ENCODE peak calls at places on chromosomes 7 and 10, in five cellular contexts. Q is HCT116, E is SJCRH30, S is endothelial cell of umbilical vein, N is iPS DF 6.9. L is an unnamed sample. For H3K4me1, the result is how much of the 10 kb centered on the place peaks cover.

GRCh38 chr10:103888113-103888841 is 29.7 kb downstream of the STN1 start:
- DNase-seq in N (no peak), E (peak), S (peak), Q (peak), L (peak)

GRCh38 chr10:19847321-19847720 is 31.1 kb downstream of the PLXDC2 start:
- DNase-seq in E (no peak), S (no peak), Q (no peak), N (no peak), L (peak)

GRCh38 chr7:123647106-123647730 is 8.4 kb upstream of the LMOD2 start:
- DNase-seq in N (no peak), Q (no peak), E (no peak), S (no peak), L (no peak)

GRCh38 chr10:1698185-1698584 is 39.1 kb downstream of the ADARB2 start:
- DNase-seq in N (no peak), E (no peak), Q (no peak), S (no peak), L (no peak)

GRCh38 chr10:132307823-132308587 is at the start of gene STK32C:
- DNase-seq in S (peak), Q (peak), N (no peak), E (no peak), L (peak)

GRCh38 chr10:132294196-132294520 is 13.6 kb downstream of the STK32C start:
- DNase-seq in S (no peak), E (no peak), Q (no peak), N (no peak), L (no peak)

GRCh38 chr7:118153551-118154177 is 30.3 kb upstream of the LSM8 start:
- DNase-seq in Q (peak), N (no peak), S (peak), E (peak), L (peak)

GRCh38 chr10:111077715-111078504 is 1.1 kb downstream of the ADRA2A start:
- DNase-seq in N (no peak), E (no peak), S (peak), Q (no peak), L (no peak)

GRCh38 chr10:6416892-6417512 is 163.1 kb downstream of the PRKCQ start:
- DNase-seq in N (peak), S (peak), E (no peak), Q (peak), L (peak)

GRCh38 chr10:6665847-6666246 is 85.8 kb upstream of the PRKCQ start:
- DNase-seq in S (no peak), N (no peak), E (no peak), Q (no peak), L (no peak)

GRCh38 chr7:142321391-142321790 is 63.5 kb upstream of the PRSS58 start:
- DNase-seq in S (no peak), Q (no peak), E (no peak), N (no peak), L (no peak)

GRCh38 chr7:34747842-34748241 is 89.8 kb downstream of the NPSR1 start:
- DNase-seq in Q (no peak), E (no peak), N (no peak), S (no peak), L (no peak)

GRCh38 chr10:15163261-15163864 is 5.1 kb downstream of the NMT2 start:
- DNase-seq in E (no peak), S (no peak), Q (no peak), N (no peak), L (no peak)

GRCh38 chr10:44878704-44879530 is 32.2 kb upstream of the TMEM72 start:
- DNase-seq in N (peak), S (peak), E (peak), Q (no peak), L (peak)

GRCh38 chr10:17527530-17528146 is 73.2 kb upstream of the ST8SIA6 start:
- DNase-seq in N (no peak), S (peak), Q (no peak), E (no peak), L (peak)

GRCh38 chr7:137948845-137949330 is 53.0 kb downstream of the CREB3L2 start:
- DNase-seq in E (no peak), S (no peak), Q (no peak), N (no peak), L (no peak)

GRCh38 chr7:98998821-98999725 is 120.7 kb downstream of the TRRAP start:
- DNase-seq in N (no peak), E (no peak), Q (no peak), S (no peak), L (no peak)

GRCh38 chr7:27923308-27923980 is 183.5 kb downstream of the TAX1BP1 start:
- DNase-seq in S (no peak), Q (no peak), E (peak), N (no peak), L (no peak)

GRCh38 chr10:73871915-73872710 is 2.2 kb downstream of the CAMK2G start:
- DNase-seq in Q (no peak), N (no peak), S (no peak), E (no peak), L (no peak)

GRCh38 chr10:82847242-82847641 is 972.2 kb downstream of the NRG3 start:
- DNase-seq in Q (no peak), N (no peak), S (no peak), E (no peak), L (no peak)

GRCh38 chr7:129848436-129848835 is 104.3 kb downstream of the UBE2H start:
- DNase-seq in Q (no peak), S (no peak), N (no peak), E (no peak), L (no peak)

GRCh38 chr10:3036605-3037004 is 30.7 kb upstream of the PFKP start:
- DNase-seq in E (no peak), N (no peak), Q (no peak), S (no peak), L (no peak)
- H3K4me1 ChIP-seq in E (under half), N (under half), Q (under half), S (under half), L (under half)

GRCh38 chr7:16420649-16421332 is 547 bp downstream of the CRPPA start:
- DNase-seq in S (peak), E (peak), N (peak), Q (peak), L (peak)

GRCh38 chr7:16419859-16420258 is 1.5 kb downstream of the CRPPA start:
- DNase-seq in E (no peak), N (no peak), S (no peak), Q (no peak), L (no peak)

GRCh38 chr7:16417958-16418357 is 3.4 kb downstream of the CRPPA start:
- DNase-seq in Q (no peak), E (no peak), N (no peak), S (no peak), L (no peak)

GRCh38 chr7:16420329-16420648 is 1.0 kb downstream of the CRPPA start:
- DNase-seq in S (no peak), N (no peak), E (no peak), Q (no peak), L (no peak)

GRCh38 chr7:16419126-16419525 is 2.2 kb downstream of the CRPPA start:
- DNase-seq in Q (no peak), E (no peak), N (no peak), S (no peak), L (no peak)
- H3K4me1 ChIP-seq in Q (under half), E (under half), N (under half), S (under half), L (under half)

DNA sequence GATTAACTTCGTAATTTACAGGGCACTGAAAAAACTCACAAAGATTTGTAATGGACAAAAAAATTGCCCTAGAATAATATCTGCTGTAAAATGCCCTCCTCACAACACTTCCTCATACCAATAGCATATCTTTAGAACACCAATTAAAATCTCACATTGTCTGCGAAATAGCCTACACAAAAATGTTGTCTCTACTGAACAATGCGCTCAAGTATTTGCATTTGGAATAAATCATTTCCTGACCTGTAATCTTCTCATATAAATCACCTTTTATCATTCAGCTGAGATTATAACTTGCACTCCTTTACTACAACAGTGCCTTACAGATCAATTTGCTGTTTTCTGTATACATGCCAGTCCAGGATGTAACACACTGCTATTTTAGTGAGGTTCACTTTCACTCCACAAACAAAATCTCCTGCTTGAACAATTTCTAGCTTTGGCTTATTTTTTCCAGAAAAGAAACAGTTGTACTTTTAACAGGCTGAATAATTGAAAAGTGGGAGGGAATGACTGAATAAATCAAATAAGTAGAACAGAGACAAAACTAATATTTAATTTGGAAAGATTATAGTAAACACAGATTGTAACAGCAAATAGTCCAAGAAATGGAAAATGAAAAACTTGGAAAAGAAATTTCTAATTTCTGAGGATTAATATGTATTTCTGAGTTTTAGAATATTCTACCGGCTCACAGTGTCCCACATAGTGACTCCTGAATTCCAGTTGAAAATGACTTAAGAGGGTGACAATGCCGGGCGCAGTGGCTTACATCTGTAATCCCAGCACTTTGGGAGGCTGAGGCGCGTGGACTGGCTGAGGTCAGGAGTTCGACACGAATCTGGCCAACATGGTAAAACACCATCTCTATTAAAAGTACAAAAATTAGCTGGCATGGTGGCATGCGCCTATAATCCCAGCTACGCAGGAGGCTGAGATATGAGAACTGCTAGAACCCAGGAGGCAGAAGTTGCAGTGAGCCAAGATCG is 30.6 kb downstream of the JMJD1C start:
- DNase-seq in E (no peak), N (no peak), S (peak), Q (no peak), L (no peak)
- H3K4me1 ChIP-seq in E (under half), N (under half), S (half or more), Q (under half), L (half or more)

DNA sequence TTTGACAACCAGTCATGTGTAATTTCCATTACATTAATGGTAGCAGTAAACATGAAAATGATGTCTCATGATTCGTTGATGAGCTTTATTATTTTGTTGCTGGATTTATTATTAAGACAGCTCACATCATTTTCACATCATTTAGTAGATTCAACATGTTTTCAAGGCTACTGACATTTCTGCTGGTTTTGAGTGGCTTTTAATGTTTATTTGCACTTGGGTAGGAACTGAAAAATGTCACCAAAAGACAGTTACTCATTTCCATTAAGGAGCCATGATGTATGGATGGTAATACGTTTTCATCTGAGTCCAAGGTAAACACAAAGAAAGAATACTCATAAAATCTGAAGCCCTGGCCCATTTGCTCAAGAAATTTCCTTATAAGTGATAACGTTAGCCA is 14.9 kb downstream of the PDK4 start:
- DNase-seq in N (no peak), E (no peak), S (no peak), Q (no peak), L (no peak)
- H3K4me1 ChIP-seq in N (under half), E (under half), S (under half), Q (under half), L (under half)

GRCh38 chr7:25029075-25029474 is 49.1 kb upstream of the OSBPL3 start:
- DNase-seq in S (no peak), E (no peak), N (no peak), Q (no peak), L (no peak)

GRCh38 chr7:25032774-25033743 is 53.1 kb upstream of the OSBPL3 start:
- DNase-seq in S (no peak), E (no peak), Q (no peak), N (no peak), L (no peak)

GRCh38 chr7:25031007-25031406 is 51.0 kb upstream of the OSBPL3 start:
- DNase-seq in N (no peak), E (no peak), Q (no peak), S (no peak), L (no peak)

GRCh38 chr7:25034136-25034535 is 54.2 kb upstream of the OSBPL3 start:
- DNase-seq in N (no peak), S (no peak), Q (no peak), E (no peak), L (no peak)

DNA sequence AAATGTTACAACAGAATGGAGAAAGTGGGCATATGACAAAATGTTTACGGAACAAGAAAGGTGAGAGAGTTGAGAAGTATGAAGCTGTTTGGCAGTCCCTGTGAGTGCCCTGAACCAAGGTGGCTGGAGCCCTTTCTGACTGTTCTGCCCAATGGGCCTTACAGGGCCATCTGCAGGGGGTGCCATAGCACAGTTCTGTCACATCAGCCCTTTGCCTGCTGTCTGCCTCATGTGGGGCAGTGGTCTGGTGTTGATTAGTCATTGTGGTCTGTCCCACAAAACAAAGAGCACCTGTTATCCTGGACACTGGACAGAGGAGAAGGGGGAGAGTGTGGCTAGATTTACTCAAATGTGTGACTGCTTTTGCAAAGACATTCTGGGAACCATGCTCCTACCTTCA is 51.5 kb upstream of the OSBPL3 start:
- DNase-seq in N (no peak), E (peak), Q (no peak), S (no peak), L (no peak)
- H3K4me1 ChIP-seq in N (under half), E (under half), Q (under half), S (under half), L (under half)

L was measured in foreskin keratinocyte.